ENCODE peak calls at places on chromosomes 4 and X, in seven cellular contexts. One of them, this sample, is unnamed.

GRCh38 chr4:16667464-16667863 is 231.0 kb downstream of the LDB2 start:
- DNase-seq in A549: no peak
- DNase-seq in heart left ventricle: no peak
- DNase-seq in mammary epithelial cell: peak
- DNase-seq in astrocyte: peak
- DNase-seq in cardiac muscle cell: peak
- DNase-seq in cardiac fibroblast: peak
- DNase-seq in this sample: no peak

GRCh38 chr4:165508372-165509120 is 129.7 kb downstream of the CPE start:
- DNase-seq in heart left ventricle: no peak
- DNase-seq in mammary epithelial cell: no peak
- DNase-seq in cardiac muscle cell: no peak
- DNase-seq in A549: no peak
- DNase-seq in astrocyte: no peak
- DNase-seq in cardiac fibroblast: no peak
- DNase-seq in this sample: no peak

GRCh38 chr4:36316544-36317082 is 35.2 kb downstream of the DTHD1 start:
- DNase-seq in heart left ventricle: no peak
- DNase-seq in cardiac fibroblast: no peak
- DNase-seq in astrocyte: peak
- DNase-seq in cardiac muscle cell: no peak
- DNase-seq in A549: no peak
- DNase-seq in mammary epithelial cell: no peak
- DNase-seq in this sample: no peak

GRCh38 chrX:5295004-5295403 is 933.7 kb downstream of the NLGN4X start:
- DNase-seq in cardiac muscle cell: no peak
- DNase-seq in astrocyte: no peak
- DNase-seq in A549: no peak
- DNase-seq in mammary epithelial cell: no peak
- DNase-seq in heart left ventricle: no peak
- DNase-seq in cardiac fibroblast: no peak
- DNase-seq in this sample: no peak

GRCh38 chrX:70322784-70323183 is 32.9 kb downstream of the KIF4A start:
- DNase-seq in mammary epithelial cell: no peak
- DNase-seq in A549: peak
- DNase-seq in cardiac fibroblast: no peak
- DNase-seq in heart left ventricle: no peak
- DNase-seq in astrocyte: no peak
- DNase-seq in cardiac muscle cell: no peak
- DNase-seq in this sample: no peak

GRCh38 chr4:138727704-138728103 is 287.9 kb upstream of the NOCT start:
- DNase-seq in cardiac muscle cell: peak
- DNase-seq in mammary epithelial cell: no peak
- DNase-seq in astrocyte: no peak
- DNase-seq in A549: no peak
- DNase-seq in cardiac fibroblast: peak
- DNase-seq in heart left ventricle: no peak
- DNase-seq in this sample: no peak

GRCh38 chr4:169744601-169745000 is 13.1 kb downstream of the HPF1 start:
- DNase-seq in cardiac fibroblast: no peak
- DNase-seq in mammary epithelial cell: peak
- DNase-seq in astrocyte: no peak
- DNase-seq in A549: no peak
- DNase-seq in cardiac muscle cell: no peak
- DNase-seq in heart left ventricle: no peak
- DNase-seq in this sample: no peak

GRCh38 chrX:100748133-100748532 is 16.2 kb upstream of the SYTL4 start:
- DNase-seq in A549: peak
- DNase-seq in astrocyte: no peak
- DNase-seq in cardiac muscle cell: no peak
- DNase-seq in mammary epithelial cell: peak
- DNase-seq in cardiac fibroblast: no peak
- DNase-seq in heart left ventricle: no peak
- DNase-seq in this sample: no peak

GRCh38 chr4:127648061-127648460 is 15.3 kb downstream of the INTU start:
- DNase-seq in heart left ventricle: no peak
- DNase-seq in A549: no peak
- DNase-seq in cardiac muscle cell: no peak
- DNase-seq in mammary epithelial cell: no peak
- DNase-seq in cardiac fibroblast: no peak
- DNase-seq in astrocyte: no peak
- DNase-seq in this sample: no peak

GRCh38 chr4:74953647-74954046 is 20.7 kb downstream of the PARM1 start:
- DNase-seq in astrocyte: no peak
- DNase-seq in cardiac muscle cell: no peak
- DNase-seq in cardiac fibroblast: no peak
- DNase-seq in A549: no peak
- DNase-seq in heart left ventricle: no peak
- DNase-seq in mammary epithelial cell: no peak
- DNase-seq in this sample: no peak

GRCh38 chrX:71253253-71254091 is 468 bp downstream of the ZMYM3 start:
- DNase-seq in heart left ventricle: peak
- DNase-seq in A549: peak
- DNase-seq in cardiac muscle cell: peak
- DNase-seq in cardiac fibroblast: peak
- DNase-seq in astrocyte: peak
- DNase-seq in mammary epithelial cell: no peak
- DNase-seq in this sample: no peak

GRCh38 chrX:138191998-138192397 is 519.5 kb downstream of the FGF13 start:
- DNase-seq in A549: peak
- DNase-seq in mammary epithelial cell: peak
- DNase-seq in heart left ventricle: no peak
- DNase-seq in cardiac fibroblast: peak
- DNase-seq in astrocyte: no peak
- DNase-seq in cardiac muscle cell: peak
- DNase-seq in this sample: no peak

GRCh38 chrX:108267561-108267960 is 170.7 kb downstream of the COL4A6 start:
- DNase-seq in cardiac fibroblast: no peak
- DNase-seq in mammary epithelial cell: no peak
- DNase-seq in cardiac muscle cell: no peak
- DNase-seq in A549: no peak
- DNase-seq in astrocyte: no peak
- DNase-seq in heart left ventricle: no peak
- DNase-seq in this sample: no peak

GRCh38 chrX:134908235-134908834 is 82.5 kb upstream of the SMIM10 start:
- DNase-seq in mammary epithelial cell: peak
- DNase-seq in cardiac fibroblast: peak
- DNase-seq in heart left ventricle: no peak
- DNase-seq in cardiac muscle cell: peak
- DNase-seq in astrocyte: no peak
- DNase-seq in A549: peak
- DNase-seq in this sample: no peak

GRCh38 chr4:88981571-88981970 is 75.4 kb downstream of the FAM13A start:
- DNase-seq in cardiac fibroblast: peak
- DNase-seq in A549: no peak
- DNase-seq in mammary epithelial cell: no peak
- DNase-seq in heart left ventricle: no peak
- DNase-seq in astrocyte: no peak
- DNase-seq in cardiac muscle cell: peak
- DNase-seq in this sample: no peak

GRCh38 chr4:98997176-98997575 is 1.7 kb downstream of the METAP1 start:
- DNase-seq in heart left ventricle: no peak
- DNase-seq in astrocyte: no peak
- DNase-seq in cardiac fibroblast: no peak
- DNase-seq in A549: no peak
- DNase-seq in mammary epithelial cell: peak
- DNase-seq in cardiac muscle cell: no peak
- DNase-seq in this sample: no peak

GRCh38 chrX:31847773-31848172 is 775.9 kb upstream of the FTHL17 start:
- DNase-seq in heart left ventricle: no peak
- DNase-seq in astrocyte: no peak
- DNase-seq in cardiac muscle cell: no peak
- DNase-seq in A549: no peak
- DNase-seq in cardiac fibroblast: no peak
- DNase-seq in mammary epithelial cell: no peak
- DNase-seq in this sample: no peak

GRCh38 chrX:117803463-117803862 is 313.1 kb downstream of the KLHL13 start:
- DNase-seq in cardiac muscle cell: no peak
- DNase-seq in cardiac fibroblast: no peak
- DNase-seq in astrocyte: no peak
- DNase-seq in A549: no peak
- DNase-seq in heart left ventricle: no peak
- DNase-seq in mammary epithelial cell: no peak
- DNase-seq in this sample: no peak

GRCh38 chr4:102850373-102850772 is 18.4 kb upstream of the CISD2 start:
- DNase-seq in cardiac muscle cell: no peak
- DNase-seq in heart left ventricle: no peak
- DNase-seq in cardiac fibroblast: no peak
- DNase-seq in A549: no peak
- DNase-seq in astrocyte: no peak
- DNase-seq in mammary epithelial cell: no peak
- DNase-seq in this sample: no peak

GRCh38 chrX:96435636-96436035 is 249.0 kb upstream of the DIAPH2 start:
- DNase-seq in cardiac muscle cell: peak
- DNase-seq in astrocyte: no peak
- DNase-seq in cardiac fibroblast: peak
- DNase-seq in A549: no peak
- DNase-seq in heart left ventricle: no peak
- DNase-seq in mammary epithelial cell: no peak
- DNase-seq in this sample: no peak

GRCh38 chrX:150316564-150316963 is 46.6 kb upstream of the MAMLD1 start:
- DNase-seq in cardiac muscle cell: peak
- DNase-seq in A549: no peak
- DNase-seq in astrocyte: no peak
- DNase-seq in heart left ventricle: peak
- DNase-seq in cardiac fibroblast: no peak
- DNase-seq in mammary epithelial cell: no peak
- DNase-seq in this sample: no peak

GRCh38 chr4:17232575-17233253 is 279.2 kb downstream of the QDPR start:
- DNase-seq in A549: no peak
- DNase-seq in cardiac muscle cell: peak
- DNase-seq in cardiac fibroblast: peak
- DNase-seq in mammary epithelial cell: no peak
- DNase-seq in astrocyte: peak
- DNase-seq in heart left ventricle: peak
- DNase-seq in this sample: no peak

GRCh38 chr4:3671571-3672464 is 94.4 kb upstream of the ADRA2C start:
- DNase-seq in astrocyte: no peak
- DNase-seq in A549: peak
- DNase-seq in heart left ventricle: no peak
- DNase-seq in cardiac muscle cell: no peak
- DNase-seq in cardiac fibroblast: no peak
- DNase-seq in mammary epithelial cell: no peak
- DNase-seq in this sample: no peak

DNA sequence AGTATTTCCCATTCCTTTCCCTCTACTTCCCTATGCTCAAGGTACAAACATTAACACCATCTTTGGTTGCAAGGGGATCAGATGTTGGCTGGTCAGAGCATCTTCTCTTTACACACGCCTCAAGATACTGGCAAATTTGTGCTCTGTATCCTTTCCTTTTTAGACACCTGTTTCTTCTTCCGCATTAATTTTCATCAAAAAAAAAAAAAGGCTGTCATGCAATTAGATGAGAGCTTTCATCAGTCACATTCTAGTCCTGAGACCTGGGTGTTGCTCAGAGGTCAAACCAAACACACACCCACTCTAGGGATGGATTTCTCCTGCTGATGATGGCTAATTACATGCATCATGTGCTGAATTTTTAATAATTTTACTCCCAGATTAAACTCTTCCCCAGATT is 2.0 kb downstream of the RELL1 start:
- DNase-seq in cardiac fibroblast: no peak
- DNase-seq in astrocyte: no peak
- DNase-seq in heart left ventricle: no peak
- DNase-seq in mammary epithelial cell: no peak
- DNase-seq in cardiac muscle cell: no peak
- DNase-seq in A549: no peak
- DNase-seq in this sample: no peak
- H3K4me3 ChIP-seq in cardiac fibroblast: no peak
- H3K4me3 ChIP-seq in astrocyte: no peak
- H3K4me3 ChIP-seq in heart left ventricle: no peak
- H3K4me3 ChIP-seq in mammary epithelial cell: no peak
- H3K4me3 ChIP-seq in cardiac muscle cell: no peak
- H3K4me3 ChIP-seq in A549: no peak
- H3K4me3 ChIP-seq in this sample: no peak

DNA sequence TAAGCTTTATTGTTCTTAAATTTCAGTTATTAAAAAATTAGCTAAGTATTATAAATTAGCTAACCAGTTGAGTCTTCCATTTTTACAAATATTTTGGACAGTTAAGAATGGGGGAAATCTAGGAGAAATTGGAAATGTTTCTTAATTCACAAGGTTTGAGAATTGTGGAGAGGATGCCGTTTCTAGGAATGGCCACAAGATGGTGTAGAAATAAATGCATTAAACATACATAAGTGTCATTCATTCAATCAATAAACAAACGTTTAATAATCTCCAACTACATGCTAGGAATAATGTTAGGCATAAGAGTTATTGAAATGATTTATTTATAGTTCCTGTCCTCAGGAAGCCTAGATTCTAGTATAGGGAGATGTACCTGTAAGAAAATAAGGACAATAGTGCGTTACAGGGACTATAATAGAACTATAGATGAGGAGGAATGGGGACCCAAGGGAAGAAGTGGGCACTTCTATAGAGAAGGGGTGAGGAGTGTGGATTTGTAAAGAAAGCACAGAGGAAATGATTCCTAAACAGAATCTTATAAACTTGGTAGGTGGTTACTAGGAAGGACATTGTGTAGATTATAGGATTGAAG is 195.7 kb upstream of the ANK2 start:
- DNase-seq in cardiac fibroblast: peak
- DNase-seq in cardiac muscle cell: peak
- DNase-seq in A549: no peak
- DNase-seq in mammary epithelial cell: no peak
- DNase-seq in astrocyte: no peak
- DNase-seq in heart left ventricle: no peak
- DNase-seq in this sample: no peak
- TF ChIP-seq CTCF in cardiac fibroblast: peak
- TF ChIP-seq CTCF in cardiac muscle cell: peak
- TF ChIP-seq CTCF in A549: peak
- TF ChIP-seq CTCF in mammary epithelial cell: peak
- TF ChIP-seq CTCF in astrocyte: peak
- TF ChIP-seq CTCF in heart left ventricle: peak
- TF ChIP-seq CTCF in this sample: peak

GRCh38 chr4:141132689-141133145 is 552 bp downstream of the RNF150 start:
- DNase-seq in heart left ventricle: peak
- DNase-seq in A549: no peak
- DNase-seq in mammary epithelial cell: no peak
- DNase-seq in cardiac fibroblast: peak
- DNase-seq in astrocyte: peak
- DNase-seq in cardiac muscle cell: peak
- DNase-seq in this sample: no peak
- H3K4me3 ChIP-seq in heart left ventricle: peak
- H3K4me3 ChIP-seq in A549: peak
- H3K4me3 ChIP-seq in mammary epithelial cell: peak
- H3K4me3 ChIP-seq in cardiac fibroblast: peak
- H3K4me3 ChIP-seq in astrocyte: peak
- H3K4me3 ChIP-seq in cardiac muscle cell: peak
- H3K4me3 ChIP-seq in this sample: peak

DNA sequence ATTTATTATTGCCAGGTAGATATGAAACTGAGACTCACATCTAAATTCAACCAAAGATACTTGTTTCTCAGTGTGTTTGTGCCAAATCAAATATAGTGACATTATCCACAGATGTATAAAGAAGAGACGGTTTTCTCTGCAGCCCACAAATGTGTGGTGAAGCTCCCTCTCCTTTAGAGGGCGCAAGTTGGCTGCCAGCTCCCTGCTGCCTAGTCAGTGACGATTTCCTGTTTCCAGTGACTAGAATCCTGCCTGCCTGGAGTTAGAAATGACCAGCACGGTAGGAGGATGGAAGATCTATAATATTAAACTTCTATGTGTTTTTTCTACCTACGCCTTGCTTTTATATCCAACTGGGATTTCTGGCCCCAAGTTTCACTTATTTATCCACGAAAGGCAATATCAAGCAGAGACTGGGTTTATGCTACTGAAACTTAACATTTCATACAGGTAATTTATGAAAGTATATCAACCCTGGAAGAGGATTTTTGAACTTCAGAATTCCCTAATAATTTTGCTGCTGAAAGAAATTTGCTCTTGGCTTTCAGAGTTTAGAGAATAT is 1793.7 kb upstream of the TENM3 start:
- DNase-seq in astrocyte: peak
- DNase-seq in mammary epithelial cell: peak
- DNase-seq in cardiac fibroblast: no peak
- DNase-seq in heart left ventricle: no peak
- DNase-seq in cardiac muscle cell: peak
- DNase-seq in A549: peak
- DNase-seq in this sample: no peak
- TF ChIP-seq CTCF in astrocyte: peak
- TF ChIP-seq CTCF in mammary epithelial cell: peak
- TF ChIP-seq CTCF in cardiac fibroblast: no peak
- TF ChIP-seq CTCF in heart left ventricle: no peak
- TF ChIP-seq CTCF in cardiac muscle cell: no peak
- TF ChIP-seq CTCF in A549: peak
- TF ChIP-seq CTCF in this sample: peak

This sample was measured in GM12864.